ENCODE peak calls at places on chromosomes 5 and 9, in seven cellular contexts. X, G, A, S, T, H and D are unnamed samples. For H3K9me3, H3K4me1 and H3K27me3, the result is how much of the 10 kb centered on the place peaks cover.

GRCh38 chr5:146446861-146447733 is at the start of gene TCERG1:
- DNase-seq in X (peak), G (peak), A (peak), S (peak), T (peak), H (peak), D (peak)

GRCh38 chr5:139137703-139138102 is 60.5 kb downstream of the SIL1 start:
- DNase-seq in X (peak), G (peak), A (no peak), S (no peak), T (peak), H (no peak), D (no peak)

GRCh38 chr9:130445268-130445983 is 665 bp downstream of the ASS1 start:
- DNase-seq in X (no peak), G (no peak), A (peak), S (no peak), T (no peak), H (no peak), D (peak)

GRCh38 chr5:41575110-41575779 is 64.8 kb upstream of the PLCXD3 start:
- DNase-seq in X (no peak), G (no peak), A (no peak), S (no peak), T (no peak), H (no peak), D (no peak)

GRCh38 chr5:129743541-129744187 is 4.2 kb upstream of the MINAR2 start:
- DNase-seq in X (no peak), G (no peak), A (no peak), S (no peak), T (no peak), H (no peak), D (no peak)

GRCh38 chr5:154273028-154273617 is 82.6 kb downstream of the GALNT10 start:
- DNase-seq in X (peak), G (no peak), A (no peak), S (peak), T (no peak), H (no peak), D (peak)

GRCh38 chr9:123834907-123835562 is 94.9 kb downstream of the DENND1A start:
- DNase-seq in X (no peak), G (no peak), A (no peak), S (peak), T (no peak), H (no peak), D (no peak)

GRCh38 chr9:110050925-110051355 is 157.0 kb downstream of the C9orf152 start:
- DNase-seq in X (peak), G (peak), A (no peak), S (peak), T (no peak), H (no peak), D (no peak)

GRCh38 chr5:3339092-3339797 is 256.4 kb upstream of the IRX1 start:
- DNase-seq in X (no peak), G (no peak), A (no peak), S (no peak), T (no peak), H (no peak), D (no peak)

GRCh38 chr5:138336952-138337684 is 948 bp upstream of the FAM53C start:
- DNase-seq in X (no peak), G (peak), A (peak), S (no peak), T (no peak), H (peak), D (peak)

GRCh38 chr5:157550668-157551067 is 24.9 kb downstream of the ADAM19 start:
- DNase-seq in X (no peak), G (no peak), A (no peak), S (no peak), T (no peak), H (no peak), D (no peak)

GRCh38 chr9:120931278-120932085 is 4.9 kb upstream of the TRAF1 start:
- DNase-seq in X (peak), G (no peak), A (no peak), S (peak), T (peak), H (no peak), D (peak)

GRCh38 chr5:53884411-53884810 is 324.0 kb downstream of the NDUFS4 start:
- DNase-seq in X (no peak), G (no peak), A (no peak), S (no peak), T (no peak), H (no peak), D (no peak)

GRCh38 chr9:134591573-134591981 is 50.0 kb upstream of the COL5A1 start:
- DNase-seq in X (no peak), G (no peak), A (no peak), S (no peak), T (no peak), H (no peak), D (no peak)

GRCh38 chr5:56412601-56413379 is 179.7 kb upstream of the ANKRD55 start:
- DNase-seq in X (peak), G (no peak), A (no peak), S (peak), T (peak), H (peak), D (peak)

GRCh38 chr9:127525426-127526188 is 74.3 kb downstream of the LRSAM1 start:
- DNase-seq in X (peak), G (peak), A (no peak), S (peak), T (peak), H (no peak), D (peak)

GRCh38 chr5:171568389-171568788 is 148.9 kb downstream of the FGF18 start:
- DNase-seq in X (no peak), G (no peak), A (no peak), S (no peak), T (no peak), H (no peak), D (no peak)

GRCh38 chr9:133063500-133064231 is 1.9 kb downstream of the CEL start:
- DNase-seq in X (no peak), G (no peak), A (no peak), S (no peak), T (no peak), H (no peak), D (no peak)

GRCh38 chr5:6504677-6505414 is 56.2 kb downstream of the UBE2QL1 start:
- DNase-seq in X (no peak), G (no peak), A (no peak), S (no peak), T (no peak), H (peak), D (no peak)

GRCh38 chr5:134242146-134242545 is 16.3 kb upstream of the PPP2CA start:
- DNase-seq in X (no peak), G (no peak), A (no peak), S (no peak), T (no peak), H (no peak), D (peak)

GRCh38 chr5:115419794-115420585 is 123.5 kb upstream of the CCDC112 start:
- DNase-seq in X (no peak), G (peak), A (no peak), S (no peak), T (no peak), H (no peak), D (no peak)

GRCh38 chr5:129963359-129963758 is 59.1 kb downstream of the CHSY3 start:
- DNase-seq in X (no peak), G (no peak), A (no peak), S (no peak), T (no peak), H (no peak), D (peak)

GRCh38 chr5:172855597-172856292 is 21.7 kb downstream of the ERGIC1 start:
- DNase-seq in X (no peak), G (no peak), A (peak), S (no peak), T (no peak), H (no peak), D (peak)

GRCh38 chr9:137673871-137674270 is 55.1 kb downstream of the EHMT1 start:
- DNase-seq in X (no peak), G (no peak), A (no peak), S (no peak), T (no peak), H (no peak), D (no peak)

GRCh38 chr5:128905225-128906110 is 59.8 kb upstream of the SLC27A6 start:
- DNase-seq in X (peak), G (peak), A (no peak), S (peak), T (peak), H (peak), D (peak)

GRCh38 chr9:27280249-27280648 is 16.7 kb downstream of the EQTN start:
- DNase-seq in X (no peak), G (no peak), A (no peak), S (no peak), T (no peak), H (no peak), D (no peak)

GRCh38 chr9:101508203-101508602 is 25.4 kb upstream of the RNF20 start:
- DNase-seq in X (no peak), G (no peak), A (no peak), S (no peak), T (no peak), H (no peak), D (no peak)

GRCh38 chr5:110265199-110265598 is 461.3 kb downstream of the TMEM232 start:
- DNase-seq in X (no peak), G (no peak), A (no peak), S (no peak), T (no peak), H (no peak), D (no peak)

GRCh38 chr5:124634228-124634819 is 112.1 kb downstream of the ZNF608 start:
- DNase-seq in X (no peak), G (peak), A (no peak), S (no peak), T (no peak), H (no peak), D (no peak)

GRCh38 chr5:103079796-103080195 is 40.1 kb downstream of the GIN1 start:
- DNase-seq in X (no peak), G (no peak), A (no peak), S (no peak), T (no peak), H (no peak), D (no peak)
- H3K9me3 ChIP-seq in X (under half), G (under half), A (half or more), S (under half), T (under half), H (under half), D (half or more)

DNA sequence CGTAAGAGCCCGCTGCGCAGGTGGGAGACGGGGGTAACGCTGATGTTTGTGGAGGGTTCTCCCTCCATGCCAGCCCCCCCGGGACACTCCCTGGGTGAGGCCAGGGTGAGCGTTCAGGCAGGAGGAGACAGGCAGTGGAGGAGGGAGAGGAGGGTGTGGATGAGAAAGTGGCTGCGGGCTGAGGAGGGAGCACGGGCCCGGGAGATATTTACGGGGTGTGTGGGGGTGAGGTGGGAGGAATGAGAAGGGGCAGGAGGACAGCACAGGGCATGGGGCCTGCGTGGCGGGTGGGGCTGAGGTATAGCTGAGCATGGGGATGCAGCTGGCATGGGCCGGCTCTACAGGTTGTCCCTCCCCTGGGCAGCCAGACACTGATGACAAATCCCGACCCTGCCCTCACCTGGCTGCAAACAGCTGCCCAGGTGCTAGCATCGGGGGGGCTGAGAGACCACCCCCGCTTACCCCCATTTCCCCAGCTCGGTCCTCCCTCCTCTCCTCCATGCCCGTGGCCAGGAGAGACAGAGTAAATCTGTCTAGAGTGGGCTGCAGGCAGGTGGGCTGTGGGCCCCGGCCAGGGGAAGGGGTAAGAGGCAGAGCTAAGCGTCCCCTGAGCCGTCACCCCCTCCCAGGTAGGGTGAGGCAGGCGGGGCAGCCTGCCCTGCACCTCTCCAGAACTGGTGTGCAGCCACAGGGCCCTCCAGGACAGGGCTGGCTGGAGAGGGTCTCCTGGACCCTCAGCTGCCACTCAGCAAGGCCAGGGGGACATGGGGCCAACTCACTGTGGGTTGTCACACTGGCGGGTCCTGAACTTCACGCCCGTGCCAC is 79.2 kb downstream of the ZNF354C start:
- DNase-seq in X (no peak), G (no peak), A (no peak), S (no peak), T (no peak), H (no peak), D (no peak)
- H3K4me1 ChIP-seq in X (under half), G (under half), A (under half), S (under half), T (under half), H (under half), D (under half)

GRCh38 chr5:141753971-141754713 is 72.1 kb upstream of the ARAP3 start:
- DNase-seq in X (peak), G (peak), A (no peak), S (peak), T (peak), H (no peak), D (no peak)
- H3K27me3 ChIP-seq in X (under half), G (under half), A (under half), S (under half), T (under half), H (under half), D (half or more)

DNA sequence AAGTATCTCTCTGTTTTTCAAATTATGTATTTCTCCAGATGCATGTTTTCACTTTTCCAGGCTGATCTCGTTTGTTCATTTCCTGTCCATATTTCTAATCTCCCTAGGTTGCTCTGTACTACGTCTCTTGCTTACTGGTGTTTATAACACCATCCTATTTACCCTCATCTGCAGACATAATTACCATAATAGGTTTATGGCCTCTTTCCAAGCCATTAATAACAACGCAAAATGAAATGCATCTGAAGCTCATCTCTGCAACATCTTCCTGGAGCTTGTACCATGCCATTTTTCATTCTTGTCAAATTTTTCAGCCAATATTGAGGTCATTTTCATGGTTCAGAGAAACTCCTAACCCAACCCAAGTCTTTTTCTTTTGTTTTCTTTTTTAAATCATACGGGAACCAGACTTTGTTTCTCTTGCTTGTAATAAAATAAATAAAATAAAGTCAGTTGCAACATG is 37.2 kb downstream of the DPYSL3 start:
- DNase-seq in X (no peak), G (no peak), A (no peak), S (no peak), T (no peak), H (no peak), D (no peak)
- H3K9me3 ChIP-seq in X (under half), G (under half), A (under half), S (under half), T (under half), H (under half), D (under half)

GRCh38 chr9:12781334-12781733 is 6.5 kb downstream of the LURAP1L start:
- DNase-seq in X (no peak), G (no peak), A (no peak), S (no peak), T (no peak), H (no peak), D (no peak)
- H3K4me1 ChIP-seq in X (under half), G (under half), A (half or more), S (under half), T (under half), H (under half), D (under half)

GRCh38 chr5:174736777-174737176 is 12.4 kb downstream of the MSX2 start:
- DNase-seq in X (no peak), G (no peak), A (no peak), S (no peak), T (no peak), H (no peak), D (no peak)
- H3K27me3 ChIP-seq in X (under half), G (under half), A (under half), S (under half), T (under half), H (under half), D (under half)